ENCODE peak calls at places on chromosomes 7 and 10, in seven cellular contexts. One of them, this sample, is unnamed.

GRCh38 chr10:102418612-102419560 is at the start of gene PSD:
- DNase-seq in left lung: peak; percentile 70
- DNase-seq in astrocyte of the spinal cord: no peak
- DNase-seq in foreskin fibroblast: no peak
- DNase-seq in astrocyte of the cerebellum: no peak
- DNase-seq in breast epithelium: no peak
- DNase-seq in bronchial epithelial cell: no peak
- DNase-seq in this sample: no peak

GRCh38 chr10:126563361-126563760 is 107.1 kb downstream of the C10orf90 start:
- DNase-seq in left lung: no peak
- DNase-seq in astrocyte of the spinal cord: no peak
- DNase-seq in foreskin fibroblast: no peak
- DNase-seq in astrocyte of the cerebellum: no peak
- DNase-seq in breast epithelium: no peak
- DNase-seq in bronchial epithelial cell: no peak
- DNase-seq in this sample: no peak

GRCh38 chr10:34504534-34504933 is 310.6 kb downstream of the PARD3 start:
- DNase-seq in left lung: no peak
- DNase-seq in astrocyte of the spinal cord: peak; percentile 66
- DNase-seq in foreskin fibroblast: peak; percentile 60
- DNase-seq in astrocyte of the cerebellum: no peak
- DNase-seq in breast epithelium: no peak
- DNase-seq in bronchial epithelial cell: peak; percentile 86
- DNase-seq in this sample: no peak

GRCh38 chr7:21944616-21945373 is 904 bp downstream of the CDCA7L start:
- DNase-seq in left lung: peak; percentile 92
- DNase-seq in astrocyte of the spinal cord: peak; percentile 52
- DNase-seq in foreskin fibroblast: peak; percentile 22
- DNase-seq in astrocyte of the cerebellum: peak; percentile 4
- DNase-seq in breast epithelium: peak; percentile 55
- DNase-seq in bronchial epithelial cell: peak; percentile 41
- DNase-seq in this sample: no peak

GRCh38 chr7:32476816-32477648 is 13.1 kb downstream of the LSM5 start:
- DNase-seq in left lung: no peak
- DNase-seq in astrocyte of the spinal cord: no peak
- DNase-seq in foreskin fibroblast: peak; percentile 28
- DNase-seq in astrocyte of the cerebellum: no peak
- DNase-seq in breast epithelium: peak; percentile 55
- DNase-seq in bronchial epithelial cell: peak; percentile 94
- DNase-seq in this sample: no peak

GRCh38 chr10:90587081-90587491 is 270.8 kb downstream of the HTR7 start:
- DNase-seq in left lung: no peak
- DNase-seq in astrocyte of the spinal cord: peak; percentile 86
- DNase-seq in foreskin fibroblast: peak; percentile 81
- DNase-seq in astrocyte of the cerebellum: peak; percentile 68
- DNase-seq in breast epithelium: no peak
- DNase-seq in bronchial epithelial cell: peak; percentile 71
- DNase-seq in this sample: no peak

GRCh38 chr10:101602767-101603398 is 14.8 kb downstream of the DPCD start:
- DNase-seq in left lung: peak; percentile 89
- DNase-seq in astrocyte of the spinal cord: peak; percentile 51
- DNase-seq in foreskin fibroblast: peak; percentile 86
- DNase-seq in astrocyte of the cerebellum: peak; percentile 43
- DNase-seq in breast epithelium: peak; percentile 45
- DNase-seq in bronchial epithelial cell: peak; percentile 60
- DNase-seq in this sample: peak; percentile 89

GRCh38 chr7:74183142-74183541 is 9.0 kb downstream of the EIF4H start:
- DNase-seq in left lung: no peak
- DNase-seq in astrocyte of the spinal cord: no peak
- DNase-seq in foreskin fibroblast: no peak
- DNase-seq in astrocyte of the cerebellum: no peak
- DNase-seq in breast epithelium: peak; percentile 34
- DNase-seq in bronchial epithelial cell: no peak
- DNase-seq in this sample: no peak

GRCh38 chr10:118827466-118828155 is 72.8 kb upstream of the CACUL1 start:
- DNase-seq in left lung: no peak
- DNase-seq in astrocyte of the spinal cord: no peak
- DNase-seq in foreskin fibroblast: no peak
- DNase-seq in astrocyte of the cerebellum: no peak
- DNase-seq in breast epithelium: no peak
- DNase-seq in bronchial epithelial cell: no peak
- DNase-seq in this sample: no peak

GRCh38 chr7:33040803-33041516 is 21.6 kb downstream of the NT5C3A start:
- DNase-seq in left lung: no peak
- DNase-seq in astrocyte of the spinal cord: no peak
- DNase-seq in foreskin fibroblast: peak; percentile 28
- DNase-seq in astrocyte of the cerebellum: no peak
- DNase-seq in breast epithelium: peak; percentile 37
- DNase-seq in bronchial epithelial cell: peak; percentile 93
- DNase-seq in this sample: no peak

GRCh38 chr10:132846631-132847415 is 60.9 kb upstream of the NKX6-2 start:
- DNase-seq in left lung: peak; percentile 68
- DNase-seq in astrocyte of the spinal cord: no peak
- DNase-seq in foreskin fibroblast: no peak
- DNase-seq in astrocyte of the cerebellum: no peak
- DNase-seq in breast epithelium: no peak
- DNase-seq in bronchial epithelial cell: no peak
- DNase-seq in this sample: peak; percentile 77

GRCh38 chr10:84665883-84666463 is 337.6 kb downstream of the CCSER2 start:
- DNase-seq in left lung: peak; percentile 71
- DNase-seq in astrocyte of the spinal cord: no peak
- DNase-seq in foreskin fibroblast: no peak
- DNase-seq in astrocyte of the cerebellum: no peak
- DNase-seq in breast epithelium: no peak
- DNase-seq in bronchial epithelial cell: peak; percentile 16
- DNase-seq in this sample: no peak

GRCh38 chr10:86068532-86069337 is 297.9 kb downstream of the GRID1 start:
- DNase-seq in left lung: no peak
- DNase-seq in astrocyte of the spinal cord: no peak
- DNase-seq in foreskin fibroblast: no peak
- DNase-seq in astrocyte of the cerebellum: no peak
- DNase-seq in breast epithelium: no peak
- DNase-seq in bronchial epithelial cell: no peak
- DNase-seq in this sample: peak; percentile 54

GRCh38 chr7:146635200-146636032 is 518.8 kb downstream of the CNTNAP2 start:
- DNase-seq in left lung: no peak
- DNase-seq in astrocyte of the spinal cord: no peak
- DNase-seq in foreskin fibroblast: no peak
- DNase-seq in astrocyte of the cerebellum: no peak
- DNase-seq in breast epithelium: no peak
- DNase-seq in bronchial epithelial cell: no peak
- DNase-seq in this sample: no peak

GRCh38 chr7:134649231-134649775 is 2.6 kb downstream of the BPGM start:
- DNase-seq in left lung: no peak
- DNase-seq in astrocyte of the spinal cord: no peak
- DNase-seq in foreskin fibroblast: no peak
- DNase-seq in astrocyte of the cerebellum: no peak
- DNase-seq in breast epithelium: no peak
- DNase-seq in bronchial epithelial cell: no peak
- DNase-seq in this sample: no peak
- H3K4me3 ChIP-seq in left lung: no peak overlapping the region
- H3K4me3 ChIP-seq in astrocyte of the spinal cord: no peak overlapping the region
- H3K4me3 ChIP-seq in foreskin fibroblast: no peak overlapping the region
- H3K4me3 ChIP-seq in astrocyte of the cerebellum: no peak overlapping the region
- H3K4me3 ChIP-seq in breast epithelium: no peak overlapping the region
- H3K4me3 ChIP-seq in bronchial epithelial cell: no peak overlapping the region
- H3K4me3 ChIP-seq in this sample: no peak overlapping the region

DNA sequence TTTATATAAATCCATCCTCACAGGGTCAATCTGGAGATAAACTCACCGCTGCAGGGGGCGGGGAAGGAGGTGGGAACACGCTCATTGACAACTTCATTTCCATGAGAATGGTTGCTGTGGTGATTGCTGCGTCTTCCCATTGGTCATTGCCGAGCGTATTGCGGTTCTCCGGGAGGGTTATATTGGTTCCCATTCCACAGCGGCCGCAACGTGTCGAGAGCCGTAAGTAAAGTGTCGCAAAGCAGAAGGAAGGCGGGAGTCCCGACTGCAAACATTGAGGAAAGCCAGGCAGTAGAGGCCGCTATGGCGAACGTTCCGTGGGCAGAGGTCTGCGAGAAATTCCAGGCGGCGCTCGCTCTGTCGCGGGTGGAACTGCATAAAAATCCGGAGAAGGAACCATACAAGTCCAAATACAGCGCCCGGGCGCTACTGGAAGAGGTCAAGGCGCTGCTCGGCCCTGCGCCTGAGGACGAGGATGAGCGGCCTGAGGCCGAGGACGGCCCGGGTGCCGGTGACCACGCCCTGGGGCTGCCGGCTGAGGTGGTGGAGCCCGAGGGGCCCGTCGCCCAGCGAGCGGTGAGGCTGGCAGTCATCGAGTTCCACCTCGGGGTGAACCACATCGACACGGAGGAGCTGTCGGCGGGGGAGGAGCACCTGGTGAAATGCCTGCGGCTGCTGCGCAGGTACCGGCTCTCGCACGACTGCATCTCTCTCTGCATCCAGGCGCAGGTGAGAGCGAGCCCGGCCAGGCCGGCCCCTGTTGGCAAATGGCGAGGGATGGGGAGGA is at the start of gene KIFBP:
- DNase-seq in left lung: peak; percentile 93
- DNase-seq in astrocyte of the spinal cord: peak; percentile 98
- DNase-seq in foreskin fibroblast: peak; percentile 99
- DNase-seq in astrocyte of the cerebellum: peak; percentile 97
- DNase-seq in breast epithelium: peak; percentile 95
- DNase-seq in bronchial epithelial cell: peak; percentile 98
- DNase-seq in this sample: peak; percentile 98
- H3K4me3 ChIP-seq in left lung: peak within 1 kb of the TSS; percentile 78
- H3K4me3 ChIP-seq in astrocyte of the spinal cord: peak within 1 kb of the TSS; percentile 97
- H3K4me3 ChIP-seq in foreskin fibroblast: peak within 1 kb of the TSS; percentile 96
- H3K4me3 ChIP-seq in astrocyte of the cerebellum: peak within 1 kb of the TSS; percentile 81
- H3K4me3 ChIP-seq in breast epithelium: peak within 1 kb of the TSS; percentile 81
- H3K4me3 ChIP-seq in bronchial epithelial cell: peak within 1 kb of the TSS; percentile 60
- H3K4me3 ChIP-seq in this sample: peak within 1 kb of the TSS; percentile 95

GRCh38 chr7:140453273-140453672 is 26.0 kb downstream of the MKRN1 start:
- DNase-seq in left lung: no peak
- DNase-seq in astrocyte of the spinal cord: no peak
- DNase-seq in foreskin fibroblast: no peak
- DNase-seq in astrocyte of the cerebellum: no peak
- DNase-seq in breast epithelium: no peak
- DNase-seq in bronchial epithelial cell: no peak
- DNase-seq in this sample: no peak
- H3K4me3 ChIP-seq in left lung: no peak overlapping the region
- H3K4me3 ChIP-seq in astrocyte of the spinal cord: no peak overlapping the region
- H3K4me3 ChIP-seq in foreskin fibroblast: no peak overlapping the region
- H3K4me3 ChIP-seq in astrocyte of the cerebellum: no peak overlapping the region
- H3K4me3 ChIP-seq in breast epithelium: no peak overlapping the region
- H3K4me3 ChIP-seq in bronchial epithelial cell: no peak overlapping the region
- H3K4me3 ChIP-seq in this sample: no peak overlapping the region

GRCh38 chr7:28955723-28956607 is 2.2 kb downstream of the TRIL start:
- DNase-seq in left lung: peak; percentile 91
- DNase-seq in astrocyte of the spinal cord: peak; percentile 14
- DNase-seq in foreskin fibroblast: peak; percentile 54
- DNase-seq in astrocyte of the cerebellum: no peak
- DNase-seq in breast epithelium: peak; percentile 79
- DNase-seq in bronchial epithelial cell: peak; percentile 26
- DNase-seq in this sample: peak; percentile 54

GRCh38 chr7:28957822-28958234 is 302 bp downstream of the TRIL start:
- DNase-seq in left lung: peak; percentile 73
- DNase-seq in astrocyte of the spinal cord: peak; percentile 7
- DNase-seq in foreskin fibroblast: peak; percentile 39
- DNase-seq in astrocyte of the cerebellum: no peak
- DNase-seq in breast epithelium: no peak
- DNase-seq in bronchial epithelial cell: no peak
- DNase-seq in this sample: no peak

GRCh38 chr7:28955356-28955722 is 2.8 kb downstream of the TRIL start:
- DNase-seq in left lung: no peak
- DNase-seq in astrocyte of the spinal cord: no peak
- DNase-seq in foreskin fibroblast: no peak
- DNase-seq in astrocyte of the cerebellum: no peak
- DNase-seq in breast epithelium: no peak
- DNase-seq in bronchial epithelial cell: no peak
- DNase-seq in this sample: no peak

GRCh38 chr7:28957064-28957821 is 887 bp downstream of the TRIL start:
- DNase-seq in left lung: peak; percentile 75
- DNase-seq in astrocyte of the spinal cord: peak; percentile 8
- DNase-seq in foreskin fibroblast: peak; percentile 50
- DNase-seq in astrocyte of the cerebellum: no peak
- DNase-seq in breast epithelium: peak; percentile 33
- DNase-seq in bronchial epithelial cell: no peak
- DNase-seq in this sample: no peak

DNA sequence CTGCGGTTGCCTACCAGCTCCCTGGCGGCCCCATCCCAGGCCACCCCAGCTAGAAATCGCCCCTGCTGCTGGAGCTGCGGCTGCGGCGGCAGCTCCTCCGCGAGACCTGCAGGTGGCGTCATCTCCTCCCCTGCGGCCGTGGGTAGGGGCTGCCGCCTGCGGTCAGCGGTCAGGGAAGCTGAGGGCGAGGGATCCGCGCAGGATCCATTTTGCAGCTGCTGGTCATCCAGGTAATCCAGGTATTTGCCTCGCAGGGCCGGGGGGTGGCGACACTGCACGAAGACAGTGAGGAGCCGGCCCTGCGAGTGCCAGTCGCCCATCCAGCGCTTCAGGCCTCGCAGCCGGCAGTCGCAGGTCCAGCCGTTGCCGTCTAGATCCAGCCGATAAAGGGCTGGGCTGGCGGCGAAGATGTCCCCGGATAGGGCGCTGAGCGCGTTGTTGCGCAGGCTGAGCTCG is 1.5 kb downstream of the TRIL start:
- DNase-seq in left lung: peak; percentile 84
- DNase-seq in astrocyte of the spinal cord: peak; percentile 44
- DNase-seq in foreskin fibroblast: peak; percentile 61
- DNase-seq in astrocyte of the cerebellum: no peak
- DNase-seq in breast epithelium: peak; percentile 77
- DNase-seq in bronchial epithelial cell: peak; percentile 26
- DNase-seq in this sample: peak; percentile 92
- H3K4me3 ChIP-seq in left lung: peak overlapping the region; percentile 43
- H3K4me3 ChIP-seq in astrocyte of the spinal cord: peak overlapping the region; percentile 3
- H3K4me3 ChIP-seq in foreskin fibroblast: no peak overlapping the region
- H3K4me3 ChIP-seq in astrocyte of the cerebellum: peak overlapping the region; percentile 46
- H3K4me3 ChIP-seq in breast epithelium: peak overlapping the region; percentile 52
- H3K4me3 ChIP-seq in bronchial epithelial cell: peak overlapping the region; percentile 40
- H3K4me3 ChIP-seq in this sample: peak overlapping the region; percentile 2

DNA sequence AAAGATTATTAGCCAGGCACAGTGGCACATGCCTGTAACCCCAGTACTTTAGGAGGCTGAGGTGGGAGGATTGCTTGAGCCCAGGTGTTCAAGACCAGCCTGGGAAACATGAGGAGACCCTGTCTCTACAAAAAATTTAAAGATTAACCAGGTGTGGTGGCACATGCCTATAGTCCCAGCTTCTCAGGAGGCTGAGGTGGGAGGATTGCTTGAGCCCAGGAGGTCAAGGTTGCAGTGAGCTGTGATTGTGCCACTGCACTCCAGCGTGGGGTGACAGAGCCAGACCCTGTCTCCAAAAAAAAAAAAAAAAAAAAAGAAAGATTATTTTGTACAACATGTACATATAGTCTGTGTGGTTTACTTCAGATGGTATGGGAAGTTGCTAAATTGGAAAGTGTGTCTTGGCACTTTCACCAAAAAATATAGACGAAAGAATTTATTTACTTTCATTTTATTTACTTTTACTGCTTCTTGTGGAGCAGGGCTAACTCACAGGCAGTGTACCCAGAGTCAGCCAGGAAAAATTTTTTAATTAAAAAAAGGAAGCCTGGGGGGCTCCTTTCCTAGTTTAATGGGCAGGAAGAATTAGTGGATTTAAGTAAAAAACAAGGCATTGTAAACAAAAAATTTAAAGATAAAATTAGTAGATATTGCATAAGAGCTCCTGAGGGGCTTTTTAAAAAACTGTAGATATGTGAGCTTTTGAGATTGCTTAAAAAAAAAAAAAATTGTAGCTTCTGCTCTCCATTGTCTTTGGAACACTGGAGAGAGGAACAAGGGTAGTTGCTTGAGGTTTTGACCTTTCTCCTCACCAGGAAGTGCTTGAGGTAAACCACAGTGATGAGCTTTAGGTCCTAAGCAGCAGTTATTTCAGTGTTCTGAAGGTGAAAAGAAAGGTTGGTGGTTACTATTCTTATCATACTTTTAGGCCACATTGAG is 44.6 kb upstream of the VDAC2 start:
- DNase-seq in left lung: no peak
- DNase-seq in astrocyte of the spinal cord: peak; percentile 56
- DNase-seq in foreskin fibroblast: no peak
- DNase-seq in astrocyte of the cerebellum: peak; percentile 70
- DNase-seq in breast epithelium: no peak
- DNase-seq in bronchial epithelial cell: no peak
- DNase-seq in this sample: no peak
- H3K4me3 ChIP-seq in left lung: no peak overlapping the region
- H3K4me3 ChIP-seq in astrocyte of the spinal cord: no peak overlapping the region
- H3K4me3 ChIP-seq in foreskin fibroblast: no peak overlapping the region
- H3K4me3 ChIP-seq in astrocyte of the cerebellum: no peak overlapping the region
- H3K4me3 ChIP-seq in breast epithelium: no peak overlapping the region
- H3K4me3 ChIP-seq in bronchial epithelial cell: no peak overlapping the region
- H3K4me3 ChIP-seq in this sample: no peak overlapping the region

This sample was measured in lower leg skin.